ENCODE peak calls at places on chromosome X, in five cellular contexts. R is pancreas; A is CD8-positive, alpha-beta T cell; M is heart right ventricle; C is A549. V is an unnamed sample.

GRCh38 chrX:14864626-14865025 is 8.2 kb downstream of the FANCB start:
- DNase-seq in R (no peak), A (no peak), M (no peak), C (no peak), V (no peak)

GRCh38 chrX:77442728-77443127 is 4.5 kb upstream of the FGF16 start:
- DNase-seq in R (no peak), A (no peak), M (no peak), C (peak), V (no peak)

GRCh38 chrX:65607070-65607742 is 60.2 kb upstream of the MSN start:
- DNase-seq in R (no peak), A (no peak), M (no peak), C (no peak), V (no peak)

GRCh38 chrX:138885886-138886285 is 174.4 kb upstream of the FGF13 start:
- DNase-seq in R (no peak), A (no peak), M (no peak), C (no peak), V (no peak)

GRCh38 chrX:72714471-72714916 is 388 bp upstream of the PHKA1 start:
- DNase-seq in R (peak), A (no peak), M (peak), C (peak), V (peak)

GRCh38 chrX:99117011-99117410 is 1293.1 kb downstream of the PCDH19 start:
- DNase-seq in R (peak), A (no peak), M (no peak), C (no peak), V (no peak)

GRCh38 chrX:69016220-69016941 is 148.9 kb downstream of the PJA1 start:
- DNase-seq in R (no peak), A (no peak), M (peak), C (no peak), V (no peak)

GRCh38 chrX:19683358-19683757 is 168.1 kb upstream of the MAP3K15 start:
- DNase-seq in R (no peak), A (no peak), M (no peak), C (no peak), V (no peak)

GRCh38 chrX:44012484-44013096 is 39.4 kb upstream of the NDP start:
- DNase-seq in R (no peak), A (no peak), M (no peak), C (peak), V (no peak)

GRCh38 chrX:14776901-14777300 is 96.0 kb downstream of the FANCB start:
- DNase-seq in R (no peak), A (no peak), M (no peak), C (no peak), V (no peak)

GRCh38 chrX:48493890-48494364 is 14.9 kb upstream of the PORCN start:
- DNase-seq in R (peak), A (no peak), M (no peak), C (no peak), V (no peak)
- TF ChIP-seq CTCF in R (no peak), A (no peak), M (peak), C (no peak), V (no peak)

GRCh38 chrX:85114171-85114570 is 110.5 kb downstream of the APOOL start:
- DNase-seq in R (no peak), A (no peak), M (no peak), C (no peak), V (no peak)
- H3K27ac ChIP-seq in R (no peak), A (no peak), M (no peak), C (no peak), V (no peak)

DNA sequence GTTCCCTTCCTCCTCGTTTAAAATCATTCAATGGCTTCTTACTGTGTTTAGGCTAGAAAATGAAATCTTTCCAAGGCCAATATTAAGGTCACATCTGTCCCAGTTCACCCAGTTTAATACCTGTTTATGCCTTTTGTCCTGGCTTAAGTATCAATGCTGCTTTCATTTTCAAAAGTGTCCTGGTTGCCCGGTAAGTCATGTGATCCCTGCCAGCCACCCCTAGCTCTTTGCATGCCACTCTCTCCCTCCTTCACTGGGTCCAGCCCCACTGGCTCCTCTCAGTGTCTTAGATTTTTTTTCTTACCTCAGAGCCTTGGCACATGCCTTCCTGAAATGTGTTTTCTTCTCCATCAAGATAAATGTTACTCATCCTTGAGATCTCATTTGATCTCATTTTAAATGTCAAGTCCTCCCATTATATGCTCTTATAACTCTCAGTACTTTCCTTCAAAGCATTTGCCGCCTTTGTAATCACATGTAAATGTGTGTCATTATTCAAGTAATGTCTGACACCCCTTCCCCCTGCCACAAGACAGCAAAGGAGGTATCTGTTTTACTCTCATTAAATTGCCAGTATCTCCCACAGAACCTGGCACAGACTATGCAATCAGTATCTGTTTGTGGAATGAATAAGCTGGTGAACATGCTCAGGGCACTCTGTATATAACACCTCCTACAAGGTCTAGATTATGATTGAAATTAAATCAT is 472.5 kb upstream of the RPS6KA3 start:
- DNase-seq in R (no peak), A (no peak), M (no peak), C (no peak), V (no peak)
- TF ChIP-seq CTCF in R (no peak), A (no peak), M (no peak), C (no peak), V (no peak)

GRCh38 chrX:49187028-49187394 is 838 bp upstream of the PRICKLE3 start:
- DNase-seq in R (no peak), A (no peak), M (no peak), C (no peak), V (no peak)
- H3K27ac ChIP-seq in R (peak), A (no peak), M (peak), C (peak), V (no peak)

GRCh38 chrX:130224810-130225209 is 43.9 kb downstream of the ZNF280C start:
- DNase-seq in R (no peak), A (no peak), M (no peak), C (no peak), V (no peak)

GRCh38 chrX:130228871-130229270 is 39.8 kb downstream of the ZNF280C start:
- DNase-seq in R (no peak), A (no peak), M (no peak), C (no peak), V (no peak)
- TF ChIP-seq CTCF in R (no peak), A (no peak), M (no peak), C (no peak), V (no peak)

GRCh38 chrX:133849676-133850075 is 135.7 kb downstream of the GPC3 start:
- DNase-seq in R (no peak), A (no peak), M (no peak), C (no peak), V (no peak)
- H3K27ac ChIP-seq in R (no peak), A (no peak), M (no peak), C (no peak), V (no peak)

GRCh38 chrX:28802625-28803024 is 215.4 kb downstream of the IL1RAPL1 start:
- DNase-seq in R (no peak), A (no peak), M (no peak), C (no peak), V (no peak)
- TF ChIP-seq CTCF in R (no peak), A (no peak), M (peak), C (no peak), V (no peak)